ENCODE peak calls at places on chromosomes 7 and 10, in ten cellular contexts. One of them, this sample, is unnamed.

GRCh38 chr7:2629740-2630681 is 1.8 kb upstream of the TTYH3 start:
- DNase-seq in suprapubic skin: peak
- DNase-seq in stomach: peak
- DNase-seq in sigmoid colon: peak
- DNase-seq in prostate gland: peak
- DNase-seq in GM12878: no peak
- DNase-seq in GM23338: no peak
- DNase-seq in transverse colon: peak
- DNase-seq in SK-N-SH: no peak
- DNase-seq in HCT116: no peak
- DNase-seq in this sample: no peak

GRCh38 chr10:89916481-89916880 is 215.1 kb downstream of the KIF20B start:
- DNase-seq in suprapubic skin: no peak
- DNase-seq in stomach: no peak
- DNase-seq in sigmoid colon: no peak
- DNase-seq in prostate gland: no peak
- DNase-seq in GM12878: no peak
- DNase-seq in GM23338: no peak
- DNase-seq in transverse colon: no peak
- DNase-seq in SK-N-SH: no peak
- DNase-seq in HCT116: no peak
- DNase-seq in this sample: no peak

GRCh38 chr7:41292457-41292856 is 410.4 kb downstream of the INHBA start:
- DNase-seq in suprapubic skin: no peak
- DNase-seq in stomach: no peak
- DNase-seq in sigmoid colon: no peak
- DNase-seq in prostate gland: no peak
- DNase-seq in GM12878: no peak
- DNase-seq in GM23338: no peak
- DNase-seq in transverse colon: no peak
- DNase-seq in SK-N-SH: no peak
- DNase-seq in HCT116: no peak
- DNase-seq in this sample: no peak

GRCh38 chr10:81177651-81178244 is 640.0 kb downstream of the SH2D4B start:
- DNase-seq in suprapubic skin: no peak
- DNase-seq in stomach: no peak
- DNase-seq in sigmoid colon: no peak
- DNase-seq in prostate gland: no peak
- DNase-seq in GM12878: no peak
- DNase-seq in GM23338: no peak
- DNase-seq in transverse colon: no peak
- DNase-seq in SK-N-SH: no peak
- DNase-seq in HCT116: no peak
- DNase-seq in this sample: no peak

GRCh38 chr10:404341-404740 is 269.1 kb downstream of the ZMYND11 start:
- DNase-seq in suprapubic skin: no peak
- DNase-seq in stomach: no peak
- DNase-seq in sigmoid colon: no peak
- DNase-seq in prostate gland: no peak
- DNase-seq in GM12878: no peak
- DNase-seq in GM23338: no peak
- DNase-seq in transverse colon: no peak
- DNase-seq in SK-N-SH: no peak
- DNase-seq in HCT116: no peak
- DNase-seq in this sample: no peak

GRCh38 chr10:28879875-28880381 is 202.6 kb downstream of the BAMBI start:
- DNase-seq in suprapubic skin: no peak
- DNase-seq in stomach: no peak
- DNase-seq in sigmoid colon: no peak
- DNase-seq in prostate gland: no peak
- DNase-seq in GM12878: no peak
- DNase-seq in GM23338: no peak
- DNase-seq in transverse colon: no peak
- DNase-seq in SK-N-SH: no peak
- DNase-seq in HCT116: no peak
- DNase-seq in this sample: no peak

GRCh38 chr7:126574276-126574675 is 678.5 kb downstream of the GRM8 start:
- DNase-seq in suprapubic skin: no peak
- DNase-seq in stomach: no peak
- DNase-seq in sigmoid colon: no peak
- DNase-seq in prostate gland: no peak
- DNase-seq in GM12878: no peak
- DNase-seq in GM23338: no peak
- DNase-seq in transverse colon: no peak
- DNase-seq in SK-N-SH: no peak
- DNase-seq in HCT116: no peak
- DNase-seq in this sample: no peak

GRCh38 chr7:157032644-157033482 is 22.4 kb upstream of the MNX1 start:
- DNase-seq in suprapubic skin: peak
- DNase-seq in stomach: no peak
- DNase-seq in sigmoid colon: no peak
- DNase-seq in prostate gland: no peak
- DNase-seq in GM12878: no peak
- DNase-seq in GM23338: no peak
- DNase-seq in transverse colon: no peak
- DNase-seq in SK-N-SH: no peak
- DNase-seq in HCT116: no peak
- DNase-seq in this sample: no peak

GRCh38 chr7:159154243-159154642 is 9.6 kb upstream of the VIPR2 start:
- DNase-seq in suprapubic skin: no peak
- DNase-seq in stomach: no peak
- DNase-seq in sigmoid colon: no peak
- DNase-seq in prostate gland: no peak
- DNase-seq in GM12878: no peak
- DNase-seq in GM23338: no peak
- DNase-seq in transverse colon: no peak
- DNase-seq in SK-N-SH: peak
- DNase-seq in HCT116: no peak
- DNase-seq in this sample: no peak

GRCh38 chr7:150799741-150800575 is at the start of gene TMEM176B:
- DNase-seq in suprapubic skin: no peak
- DNase-seq in stomach: no peak
- DNase-seq in sigmoid colon: peak
- DNase-seq in prostate gland: no peak
- DNase-seq in GM12878: no peak
- DNase-seq in GM23338: peak
- DNase-seq in transverse colon: peak
- DNase-seq in SK-N-SH: peak
- DNase-seq in HCT116: no peak
- DNase-seq in this sample: no peak

GRCh38 chr7:75737856-75738603 is 711 bp downstream of the HIP1 start:
- DNase-seq in suprapubic skin: peak
- DNase-seq in stomach: no peak
- DNase-seq in sigmoid colon: peak
- DNase-seq in prostate gland: peak
- DNase-seq in GM12878: no peak
- DNase-seq in GM23338: peak
- DNase-seq in transverse colon: peak
- DNase-seq in SK-N-SH: peak
- DNase-seq in HCT116: no peak
- DNase-seq in this sample: no peak

GRCh38 chr10:19707376-19707775 is 108.9 kb upstream of the PLXDC2 start:
- DNase-seq in suprapubic skin: no peak
- DNase-seq in stomach: no peak
- DNase-seq in sigmoid colon: no peak
- DNase-seq in prostate gland: no peak
- DNase-seq in GM12878: no peak
- DNase-seq in GM23338: no peak
- DNase-seq in transverse colon: no peak
- DNase-seq in SK-N-SH: no peak
- DNase-seq in HCT116: no peak
- DNase-seq in this sample: no peak

GRCh38 chr10:97031459-97031858 is 154.3 kb downstream of the SLIT1 start:
- DNase-seq in suprapubic skin: no peak
- DNase-seq in stomach: no peak
- DNase-seq in sigmoid colon: no peak
- DNase-seq in prostate gland: no peak
- DNase-seq in GM12878: no peak
- DNase-seq in GM23338: no peak
- DNase-seq in transverse colon: no peak
- DNase-seq in SK-N-SH: no peak
- DNase-seq in HCT116: no peak
- DNase-seq in this sample: no peak

GRCh38 chr7:135853499-135853898 is 104.9 kb upstream of the FAM180A start:
- DNase-seq in suprapubic skin: no peak
- DNase-seq in stomach: no peak
- DNase-seq in sigmoid colon: no peak
- DNase-seq in prostate gland: no peak
- DNase-seq in GM12878: no peak
- DNase-seq in GM23338: no peak
- DNase-seq in transverse colon: no peak
- DNase-seq in SK-N-SH: no peak
- DNase-seq in HCT116: no peak
- DNase-seq in this sample: no peak

GRCh38 chr7:135857519-135858274 is 109.1 kb upstream of the FAM180A start:
- DNase-seq in suprapubic skin: no peak
- DNase-seq in stomach: no peak
- DNase-seq in sigmoid colon: no peak
- DNase-seq in prostate gland: no peak
- DNase-seq in GM12878: no peak
- DNase-seq in GM23338: no peak
- DNase-seq in transverse colon: no peak
- DNase-seq in SK-N-SH: no peak
- DNase-seq in HCT116: no peak
- DNase-seq in this sample: no peak

GRCh38 chr7:135858379-135858778 is 109.8 kb upstream of the FAM180A start:
- DNase-seq in suprapubic skin: no peak
- DNase-seq in stomach: no peak
- DNase-seq in sigmoid colon: no peak
- DNase-seq in prostate gland: no peak
- DNase-seq in GM12878: no peak
- DNase-seq in GM23338: no peak
- DNase-seq in transverse colon: no peak
- DNase-seq in SK-N-SH: no peak
- DNase-seq in HCT116: no peak
- DNase-seq in this sample: no peak

GRCh38 chr7:135856356-135857144 is 107.9 kb upstream of the FAM180A start:
- DNase-seq in suprapubic skin: no peak
- DNase-seq in stomach: no peak
- DNase-seq in sigmoid colon: no peak
- DNase-seq in prostate gland: no peak
- DNase-seq in GM12878: no peak
- DNase-seq in GM23338: no peak
- DNase-seq in transverse colon: no peak
- DNase-seq in SK-N-SH: no peak
- DNase-seq in HCT116: no peak
- DNase-seq in this sample: no peak

DNA sequence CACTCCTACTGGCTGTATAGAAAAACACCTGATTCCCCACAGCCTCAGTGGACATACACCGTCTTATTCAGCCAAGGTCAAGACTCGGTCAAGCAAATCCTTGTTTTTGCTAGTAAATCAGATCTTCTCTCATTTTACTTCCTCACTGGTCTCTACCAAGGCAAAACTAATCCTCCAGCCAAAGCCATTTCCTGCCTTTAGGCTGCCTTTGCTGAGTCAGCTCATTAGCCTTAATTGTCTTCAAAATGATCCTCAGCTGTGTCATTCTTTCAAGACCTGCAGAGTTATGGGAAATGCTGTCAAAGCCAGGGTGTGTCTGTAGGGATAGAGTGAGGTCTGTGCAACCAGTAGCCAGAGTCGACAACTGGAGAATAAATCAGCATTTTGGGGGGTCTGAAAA is 107.2 kb upstream of the FAM180A start:
- DNase-seq in suprapubic skin: no peak
- DNase-seq in stomach: no peak
- DNase-seq in sigmoid colon: no peak
- DNase-seq in prostate gland: no peak
- DNase-seq in GM12878: no peak
- DNase-seq in GM23338: peak
- DNase-seq in transverse colon: no peak
- DNase-seq in SK-N-SH: no peak
- DNase-seq in HCT116: no peak
- DNase-seq in this sample: no peak
- TF ChIP-seq POLR2AphosphoS5 in suprapubic skin: no peak
- TF ChIP-seq POLR2AphosphoS5 in stomach: no peak
- TF ChIP-seq POLR2AphosphoS5 in sigmoid colon: no peak
- TF ChIP-seq POLR2AphosphoS5 in prostate gland: no peak
- TF ChIP-seq POLR2AphosphoS5 in GM12878: no peak
- TF ChIP-seq POLR2AphosphoS5 in GM23338: no peak
- TF ChIP-seq POLR2AphosphoS5 in transverse colon: no peak
- TF ChIP-seq POLR2AphosphoS5 in SK-N-SH: no peak
- TF ChIP-seq POLR2AphosphoS5 in HCT116: no peak
- TF ChIP-seq POLR2AphosphoS5 in this sample: no peak

DNA sequence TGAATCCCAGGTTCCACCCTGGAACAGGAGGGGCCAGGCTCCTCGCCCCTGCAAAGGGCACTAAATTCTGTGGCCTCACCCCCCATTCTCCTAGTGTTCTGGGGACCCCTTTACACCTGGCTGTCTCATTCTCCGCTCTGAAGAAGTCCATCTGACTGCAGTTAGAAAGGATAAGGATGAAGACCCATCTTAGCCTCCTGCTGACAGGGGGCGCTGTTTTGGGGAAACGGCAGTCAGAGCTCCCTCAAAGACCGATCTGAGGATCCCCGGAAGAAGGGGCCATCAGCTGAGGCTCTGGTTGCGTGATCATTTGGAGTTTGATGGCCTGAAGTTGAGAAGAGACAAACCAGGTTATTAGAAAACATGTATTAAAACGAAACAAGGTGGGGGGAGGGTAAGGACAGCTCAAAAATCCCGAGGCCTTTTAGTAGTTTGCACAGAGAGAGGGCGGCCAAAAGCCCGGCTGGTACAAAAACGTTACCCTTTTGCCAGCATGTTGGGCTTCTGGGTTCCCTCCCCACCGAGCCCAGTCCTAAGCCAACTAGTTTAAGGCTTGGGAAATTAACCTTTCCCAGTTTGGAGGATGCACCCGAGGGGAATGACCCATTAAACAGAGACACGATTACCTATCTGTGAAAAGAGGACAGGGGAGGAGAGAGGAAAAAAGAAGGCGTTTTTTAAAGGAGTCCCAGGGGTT is 102.8 kb downstream of the CHN2 start:
- DNase-seq in suprapubic skin: no peak
- DNase-seq in stomach: no peak
- DNase-seq in sigmoid colon: no peak
- DNase-seq in prostate gland: no peak
- DNase-seq in GM12878: no peak
- DNase-seq in GM23338: peak
- DNase-seq in transverse colon: no peak
- DNase-seq in SK-N-SH: no peak
- DNase-seq in HCT116: no peak
- DNase-seq in this sample: no peak
- H3K4me3 ChIP-seq in suprapubic skin: no peak
- H3K4me3 ChIP-seq in stomach: no peak
- H3K4me3 ChIP-seq in sigmoid colon: no peak
- H3K4me3 ChIP-seq in prostate gland: no peak
- H3K4me3 ChIP-seq in GM12878: no peak
- H3K4me3 ChIP-seq in GM23338: peak
- H3K4me3 ChIP-seq in transverse colon: no peak
- H3K4me3 ChIP-seq in SK-N-SH: no peak
- H3K4me3 ChIP-seq in HCT116: no peak
- H3K4me3 ChIP-seq in this sample: no peak

GRCh38 chr10:124419635-124420034 is 912 bp upstream of the OAT start:
- DNase-seq in suprapubic skin: peak
- DNase-seq in stomach: peak
- DNase-seq in sigmoid colon: no peak
- DNase-seq in prostate gland: no peak
- DNase-seq in GM12878: no peak
- DNase-seq in GM23338: no peak
- DNase-seq in transverse colon: no peak
- DNase-seq in SK-N-SH: no peak
- DNase-seq in HCT116: no peak
- DNase-seq in this sample: no peak
- H3K27ac ChIP-seq in suprapubic skin: no peak
- H3K27ac ChIP-seq in stomach: peak
- H3K27ac ChIP-seq in sigmoid colon: no peak
- H3K27ac ChIP-seq in prostate gland: no peak
- H3K27ac ChIP-seq in GM12878: no peak
- H3K27ac ChIP-seq in GM23338: peak
- H3K27ac ChIP-seq in transverse colon: no peak
- H3K27ac ChIP-seq in SK-N-SH: no peak
- H3K27ac ChIP-seq in HCT116: peak
- H3K27ac ChIP-seq in this sample: no peak

GRCh38 chr7:100389437-100390088 is 16.3 kb downstream of the PILRA start:
- DNase-seq in suprapubic skin: no peak
- DNase-seq in stomach: no peak
- DNase-seq in sigmoid colon: peak
- DNase-seq in prostate gland: no peak
- DNase-seq in GM12878: no peak
- DNase-seq in GM23338: no peak
- DNase-seq in transverse colon: no peak
- DNase-seq in SK-N-SH: no peak
- DNase-seq in HCT116: no peak
- DNase-seq in this sample: no peak
- TF ChIP-seq POLR2AphosphoS5 in suprapubic skin: no peak
- TF ChIP-seq POLR2AphosphoS5 in stomach: no peak
- TF ChIP-seq POLR2AphosphoS5 in sigmoid colon: no peak
- TF ChIP-seq POLR2AphosphoS5 in prostate gland: no peak
- TF ChIP-seq POLR2AphosphoS5 in GM12878: no peak
- TF ChIP-seq POLR2AphosphoS5 in GM23338: no peak
- TF ChIP-seq POLR2AphosphoS5 in transverse colon: no peak
- TF ChIP-seq POLR2AphosphoS5 in SK-N-SH: no peak
- TF ChIP-seq POLR2AphosphoS5 in HCT116: no peak
- TF ChIP-seq POLR2AphosphoS5 in this sample: no peak